ENCODE peak calls at places on chromosomes 3 and 15, in ten cellular contexts. L is A549, D is WTC11, J is HCT116, R is HepG2, H is K562, K is H1, M is endothelial cell of umbilical vein, T is GM12878, S is SK-N-SH. Q is an unnamed sample.
A peak's percentile ranks its signal among the peaks of the same experiment; 100 is the strongest.

GRCh38 chr3:4461459-4462090 is 5.5 kb downstream of the SUMF1 start:
- DNase-seq in R (no peak), H (no peak), D (no peak), K (no peak), L (no peak), S (no peak), T (no peak), M (no peak), J (no peak), Q (no peak)

GRCh38 chr15:79837846-79838245 is 59.0 kb downstream of the MTHFS start:
- DNase-seq in H (no peak), S (no peak), D (no peak), J (no peak), T (no peak), R (no peak), K (no peak), L (no peak), M (no peak), Q (no peak)

GRCh38 chr3:132256984-132257383 is 60.2 kb upstream of the ACP3 start:
- DNase-seq in J (peak; percentile 38), R (peak; percentile 27), T (no peak), M (peak; percentile 44), S (peak; percentile 20), K (no peak), H (no peak), D (peak; percentile 41), L (peak; percentile 53), Q (peak; percentile 76)

GRCh38 chr15:66772967-66773873 is 71.2 kb downstream of the SMAD6 start:
- DNase-seq in H (no peak), S (peak; percentile 55), K (no peak), R (peak; percentile 75), D (no peak), M (peak; percentile 39), T (no peak), L (no peak), J (no peak), Q (no peak)

GRCh38 chr15:78133801-78134200 is 2.6 kb upstream of the CIB2 start:
- DNase-seq in L (no peak), K (no peak), H (no peak), T (no peak), D (no peak), J (no peak), S (no peak), R (no peak), M (no peak), Q (no peak)

GRCh38 chr3:52844290-52844985 is 9.6 kb upstream of the MUSTN1 start:
- DNase-seq in K (no peak), L (no peak), H (no peak), J (no peak), M (no peak), S (no peak), D (no peak), R (peak; percentile 20), T (no peak), Q (no peak)

GRCh38 chr3:12557472-12558105 is 702 bp downstream of the MKRN2 start:
- DNase-seq in H (peak; percentile 41), R (peak; percentile 49), D (no peak), L (no peak), S (no peak), J (no peak), T (no peak), K (no peak), M (peak; percentile 54), Q (peak; percentile 68)

GRCh38 chr15:52159645-52160044 is 31.5 kb downstream of the GNB5 start:
- DNase-seq in L (no peak), K (no peak), D (no peak), T (no peak), S (no peak), M (no peak), J (no peak), H (no peak), R (no peak), Q (no peak)

GRCh38 chr15:71051539-71051938 is 63.7 kb upstream of the THSD4 start:
- DNase-seq in R (no peak), S (no peak), H (no peak), J (no peak), L (no peak), K (no peak), D (no peak), M (no peak), T (no peak), Q (no peak)

GRCh38 chr15:101368086-101368780 is 73.2 kb upstream of the SNRPA1 start:
- DNase-seq in D (no peak), S (no peak), L (no peak), J (no peak), R (no peak), H (no peak), M (no peak), T (no peak), K (no peak), Q (no peak)

GRCh38 chr3:169420429-169420828 is 243.1 kb downstream of the MECOM start:
- DNase-seq in L (no peak), R (no peak), H (no peak), S (no peak), K (no peak), M (peak; percentile 75), T (no peak), D (no peak), J (no peak), Q (no peak)

GRCh38 chr3:112136959-112137693 is 4.1 kb upstream of the GCSAM start:
- DNase-seq in T (no peak), J (peak; percentile 49), K (peak; percentile 27), D (peak; percentile 36), S (no peak), H (peak; percentile 8), L (peak; percentile 65), R (peak; percentile 42), M (peak; percentile 57), Q (peak; percentile 50)

GRCh38 chr3:51955893-51956770 is 951 bp downstream of the GPR62 start:
- DNase-seq in T (no peak), R (no peak), D (peak; percentile 86), L (no peak), S (peak; percentile 91), M (peak; percentile 69), H (no peak), J (no peak), K (no peak), Q (peak; percentile 53)

GRCh38 chr3:197793246-197793645 is 2.2 kb downstream of the LRCH3 start:
- DNase-seq in M (peak; percentile 91), T (peak; percentile 49), L (no peak), S (no peak), J (no peak), D (no peak), R (no peak), K (no peak), H (no peak), Q (peak; percentile 54)

GRCh38 chr3:129878355-129878754 is 15.2 kb downstream of the TMCC1 start:
- DNase-seq in S (no peak), T (no peak), H (no peak), K (no peak), L (no peak), M (no peak), R (no peak), D (no peak), J (no peak), Q (no peak)

GRCh38 chr3:33791477-33792166 is 6.8 kb upstream of the PDCD6IP start:
- DNase-seq in L (peak; percentile 92), D (no peak), J (no peak), T (no peak), M (no peak), S (no peak), H (peak; percentile 84), R (peak; percentile 38), K (no peak), Q (peak; percentile 96)

GRCh38 chr3:159305017-159305416 is 503.2 kb downstream of the MFSD1 start:
- DNase-seq in S (no peak), J (no peak), L (no peak), M (no peak), T (no peak), H (no peak), D (peak; percentile 10), R (no peak), K (no peak), Q (no peak)
- TF ChIP-seq MAX in S (no peak), J (no peak), L (no peak), M (no peak), T (no peak), H (no peak), D (no peak), R (no peak), K (no peak), Q (no peak)

DNA sequence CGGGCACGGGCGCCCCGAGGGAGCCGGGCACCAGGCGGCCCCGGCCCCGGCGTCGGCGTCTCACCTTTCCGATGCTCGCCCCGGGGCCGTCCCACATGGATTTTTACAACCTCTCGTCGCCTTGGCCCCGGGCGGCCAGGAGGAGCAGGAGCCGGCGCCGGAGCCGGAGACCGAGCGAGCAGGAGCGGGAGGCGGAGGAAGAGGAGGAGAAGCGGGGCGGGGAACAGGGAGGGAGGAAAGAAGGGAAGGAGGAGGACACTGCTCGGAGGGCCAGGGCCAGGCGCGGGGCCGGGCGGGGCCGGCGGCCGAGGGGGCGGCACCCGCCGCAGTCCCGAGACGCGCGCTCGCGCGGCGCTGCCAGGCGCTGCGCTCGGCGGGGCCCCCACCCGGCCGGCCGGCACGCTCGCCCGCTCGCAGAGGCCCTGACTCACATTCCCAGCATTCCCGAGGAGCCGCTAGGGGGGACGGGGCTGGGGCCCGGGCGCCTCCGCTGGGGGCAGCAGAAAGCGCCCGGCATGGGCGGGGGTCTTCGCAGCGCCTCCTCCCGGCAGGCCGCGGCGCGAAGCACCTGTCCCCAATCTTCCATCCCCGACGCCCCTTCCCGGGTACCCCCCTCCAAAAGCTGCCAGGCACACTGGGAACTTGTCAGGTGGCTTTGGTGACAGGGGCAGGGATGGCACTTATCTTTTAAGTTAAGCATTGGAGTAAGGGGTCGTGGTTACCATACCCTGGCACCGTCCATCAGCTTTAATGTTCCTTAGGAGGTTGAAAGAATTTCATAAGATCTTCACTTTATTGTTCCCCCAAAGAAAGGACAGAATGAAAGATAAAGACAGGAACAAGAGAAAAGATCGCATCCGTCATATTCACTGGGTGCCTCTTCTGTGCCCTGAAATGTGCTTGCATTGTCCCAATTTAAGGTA is at the start of gene ERC2:
- DNase-seq in L (peak; percentile 3), S (peak; percentile 92), J (no peak), K (peak; percentile 75), R (peak; percentile 34), D (peak; percentile 94), H (peak; percentile 5), M (peak; percentile 68), T (no peak), Q (no peak)
- TF ChIP-seq MAX in L (no peak), S (no peak), J (no peak), K (no peak), R (no peak), D (no peak), H (no peak), M (no peak), T (no peak), Q (no peak)

GRCh38 chr15:90952901-90953677 is 1.6 kb upstream of the RCCD1 start:
- DNase-seq in R (no peak), K (no peak), S (no peak), H (no peak), J (no peak), T (no peak), M (no peak), L (no peak), D (no peak), Q (no peak)
- TF ChIP-seq MAX in R (no peak), K (no peak), S (no peak), H (no peak), J (no peak), T (no peak), M (no peak), L (no peak), D (no peak), Q (no peak)

DNA sequence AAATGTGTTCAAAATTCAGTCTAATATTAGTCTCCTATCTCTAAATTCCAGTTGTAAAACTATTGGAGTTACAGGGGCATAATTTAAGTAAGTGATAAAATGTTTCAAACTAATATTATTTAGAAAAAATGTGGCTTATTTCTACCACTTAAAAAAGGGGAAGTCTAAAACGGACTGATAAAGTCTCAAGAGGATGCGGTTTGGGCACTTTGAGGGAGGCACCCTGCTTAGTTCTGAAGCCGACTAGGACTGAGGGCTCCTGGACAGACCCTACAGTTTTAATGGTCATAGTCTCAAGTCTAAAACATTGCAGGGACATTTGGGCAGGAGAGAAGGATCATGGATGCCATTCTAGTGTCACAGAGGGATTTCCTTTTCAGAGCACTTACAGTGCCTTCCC is 566.3 kb downstream of the NR2F2 start:
- DNase-seq in H (no peak), M (no peak), R (no peak), T (no peak), S (no peak), L (no peak), J (no peak), K (no peak), D (no peak), Q (peak; percentile 93)
- TF ChIP-seq MAX in H (no peak), M (no peak), R (no peak), T (no peak), S (no peak), L (no peak), J (no peak), K (no peak), D (no peak), Q (no peak)

Q was measured in NB4.